ENCODE peak calls at places on chromosomes 6 and 20, in eight cellular contexts. M is HepG2, P is stomach, W is transverse colon, F is K562, K is breast epithelium, S is HCT116, D is H1. Y is an unnamed sample.

GRCh38 chr6:13349811-13350506 is 21.6 kb upstream of the TBC1D7 start:
- DNase-seq in M (no peak), P (no peak), W (no peak), F (no peak), K (no peak), S (no peak), D (no peak), Y (no peak)

GRCh38 chr20:41355598-41356203 is 10.9 kb downstream of the EMILIN3 start:
- DNase-seq in M (no peak), P (no peak), W (no peak), F (no peak), K (no peak), S (no peak), D (no peak), Y (no peak)

GRCh38 chr20:7856756-7857155 is 83.5 kb downstream of the HAO1 start:
- DNase-seq in M (no peak), P (no peak), W (no peak), F (no peak), K (no peak), S (no peak), D (no peak), Y (no peak)

GRCh38 chr20:1856419-1856818 is 38.8 kb upstream of the SIRPA start:
- DNase-seq in M (no peak), P (no peak), W (no peak), F (no peak), K (no peak), S (no peak), D (no peak), Y (no peak)

GRCh38 chr6:156582509-156582992 is 194.6 kb upstream of the ARID1B start:
- DNase-seq in M (no peak), P (no peak), W (peak), F (no peak), K (no peak), S (no peak), D (no peak), Y (no peak)

GRCh38 chr20:380763-381580 is 412 bp downstream of the TRIB3 start:
- DNase-seq in M (peak), P (peak), W (peak), F (peak), K (no peak), S (peak), D (peak), Y (peak)

GRCh38 chr20:54194724-54195438 is 13.0 kb upstream of the PFDN4 start:
- DNase-seq in M (peak), P (no peak), W (no peak), F (no peak), K (no peak), S (no peak), D (no peak), Y (no peak)

GRCh38 chr6:112305795-112306194 is 41.3 kb upstream of the RFPL4B start:
- DNase-seq in M (no peak), P (no peak), W (no peak), F (no peak), K (no peak), S (no peak), D (no peak), Y (no peak)

GRCh38 chr6:25312034-25312620 is 33.0 kb downstream of the CARMIL1 start:
- DNase-seq in M (no peak), P (no peak), W (no peak), F (no peak), K (no peak), S (no peak), D (no peak), Y (no peak)

GRCh38 chr20:44207066-44207723 is 3.4 kb downstream of the OSER1 start:
- DNase-seq in M (no peak), P (no peak), W (no peak), F (no peak), K (no peak), S (no peak), D (no peak), Y (no peak)

GRCh38 chr6:151109361-151109760 is 130.4 kb upstream of the AKAP12 start:
- DNase-seq in M (no peak), P (no peak), W (no peak), F (no peak), K (no peak), S (no peak), D (no peak), Y (no peak)

GRCh38 chr6:71486466-71486865 is 197.9 kb downstream of the OGFRL1 start:
- DNase-seq in M (no peak), P (no peak), W (no peak), F (no peak), K (no peak), S (no peak), D (no peak), Y (no peak)

GRCh38 chr20:59972037-59972801 is 14.0 kb downstream of the CDH26 start:
- DNase-seq in M (no peak), P (no peak), W (no peak), F (no peak), K (no peak), S (no peak), D (no peak), Y (no peak)

GRCh38 chr6:74001091-74001490 is 305.1 kb downstream of the CD109 start:
- DNase-seq in M (no peak), P (no peak), W (no peak), F (no peak), K (no peak), S (no peak), D (no peak), Y (no peak)

GRCh38 chr6:70811788-70812187 is 144.1 kb downstream of the SMAP1 start:
- DNase-seq in M (no peak), P (no peak), W (no peak), F (no peak), K (no peak), S (no peak), D (no peak), Y (no peak)

GRCh38 chr20:19802099-19802491 is 44.0 kb downstream of the RIN2 start:
- DNase-seq in M (no peak), P (no peak), W (no peak), F (no peak), K (no peak), S (no peak), D (no peak), Y (peak)

GRCh38 chr6:134177236-134177635 is 124.8 kb upstream of the SLC2A12 start:
- DNase-seq in M (no peak), P (no peak), W (no peak), F (no peak), K (no peak), S (no peak), D (no peak), Y (no peak)

GRCh38 chr6:90764001-90764400 is 177.1 kb upstream of the MAP3K7 start:
- DNase-seq in M (no peak), P (no peak), W (no peak), F (no peak), K (no peak), S (no peak), D (no peak), Y (no peak)

GRCh38 chr6:107673076-107673494 is 151.0 kb downstream of the SCML4 start:
- DNase-seq in M (no peak), P (no peak), W (no peak), F (no peak), K (no peak), S (no peak), D (no peak), Y (no peak)

GRCh38 chr6:127299522-127300240 is 33.0 kb downstream of the RNF146 start:
- DNase-seq in M (no peak), P (no peak), W (no peak), F (no peak), K (no peak), S (no peak), D (no peak), Y (no peak)

GRCh38 chr6:157060440-157060949 is 262.8 kb downstream of the TMEM242 start:
- DNase-seq in M (no peak), P (no peak), W (no peak), F (no peak), K (no peak), S (no peak), D (no peak), Y (no peak)

GRCh38 chr6:90397929-90398674 is 101.5 kb upstream of the BACH2 start:
- DNase-seq in M (no peak), P (no peak), W (no peak), F (no peak), K (no peak), S (no peak), D (no peak), Y (no peak)

GRCh38 chr6:169051371-169051770 is 202.3 kb downstream of the THBS2 start:
- DNase-seq in M (no peak), P (no peak), W (no peak), F (no peak), K (no peak), S (no peak), D (no peak), Y (no peak)

GRCh38 chr6:111157412-111157811 is 70.1 kb downstream of the SLC16A10 start:
- DNase-seq in M (no peak), P (no peak), W (no peak), F (no peak), K (no peak), S (no peak), D (no peak), Y (no peak)

GRCh38 chr6:50091641-50092040 is 41.9 kb upstream of the DEFB112 start:
- DNase-seq in M (peak), P (no peak), W (no peak), F (no peak), K (no peak), S (no peak), D (no peak), Y (no peak)

GRCh38 chr20:33663161-33664084 is 1.3 kb downstream of the C20orf144 start:
- DNase-seq in M (peak), P (peak), W (peak), F (peak), K (peak), S (no peak), D (peak), Y (peak)

GRCh38 chr6:484729-485111 is 93.2 kb downstream of the IRF4 start:
- DNase-seq in M (no peak), P (no peak), W (no peak), F (no peak), K (no peak), S (no peak), D (no peak), Y (no peak)

GRCh38 chr6:148524509-148524908 is 181.9 kb downstream of the SASH1 start:
- DNase-seq in M (no peak), P (no peak), W (no peak), F (no peak), K (no peak), S (no peak), D (no peak), Y (no peak)

GRCh38 chr6:56713285-56713684 is 70.6 kb upstream of the DST start:
- DNase-seq in M (peak), P (peak), W (peak), F (no peak), K (no peak), S (peak), D (no peak), Y (peak)

GRCh38 chr6:32060966-32061655 is 22.9 kb downstream of the CYP21A2 start:
- DNase-seq in M (no peak), P (no peak), W (no peak), F (peak), K (no peak), S (no peak), D (no peak), Y (no peak)

GRCh38 chr20:23034721-23035671 is at the start of gene SSTR4:
- DNase-seq in M (no peak), P (no peak), W (no peak), F (no peak), K (no peak), S (no peak), D (peak), Y (no peak)

DNA sequence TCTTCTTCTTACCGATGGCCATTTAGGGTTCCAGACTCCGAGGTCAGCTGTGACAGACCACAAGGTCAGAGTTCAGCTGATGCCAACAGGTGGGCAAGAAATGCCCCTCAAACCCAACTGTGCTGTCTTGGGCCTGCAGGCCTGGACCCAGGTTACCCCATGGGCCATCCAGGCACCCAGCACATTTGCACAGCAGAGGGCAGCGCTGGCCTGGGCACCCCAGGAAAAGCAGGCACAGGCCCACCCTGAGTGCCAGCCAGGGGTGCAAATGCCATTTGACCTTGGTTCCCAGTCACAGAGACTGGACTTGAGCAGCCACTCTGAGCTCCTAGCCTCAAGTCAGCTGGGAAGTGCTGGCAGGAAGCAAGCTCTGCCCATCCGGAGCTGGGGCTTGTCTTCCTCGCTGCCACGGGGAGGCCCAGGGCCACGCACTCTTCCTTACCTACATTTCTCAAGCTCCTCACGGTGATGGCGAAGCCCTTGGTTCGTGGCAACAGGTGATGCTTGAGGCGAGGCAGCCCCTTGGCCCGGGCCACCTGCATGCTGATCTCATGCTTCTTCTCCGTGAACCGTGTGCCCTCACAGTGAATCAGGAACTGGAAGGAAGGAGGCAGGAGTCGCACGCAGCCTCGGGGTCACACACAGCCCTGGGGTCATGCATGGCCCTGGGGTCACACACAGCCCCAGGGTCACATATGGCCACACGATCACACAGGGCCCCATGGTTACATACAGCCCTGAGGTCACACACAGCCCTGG is 120.8 kb downstream of the AGPAT4 start:
- DNase-seq in M (no peak), P (no peak), W (no peak), F (no peak), K (no peak), S (no peak), D (no peak), Y (peak)
- TF ChIP-seq CTCF in M (peak), P (no peak), W (no peak), F (peak), K (no peak), S (peak), D (peak), Y (no peak)

DNA sequence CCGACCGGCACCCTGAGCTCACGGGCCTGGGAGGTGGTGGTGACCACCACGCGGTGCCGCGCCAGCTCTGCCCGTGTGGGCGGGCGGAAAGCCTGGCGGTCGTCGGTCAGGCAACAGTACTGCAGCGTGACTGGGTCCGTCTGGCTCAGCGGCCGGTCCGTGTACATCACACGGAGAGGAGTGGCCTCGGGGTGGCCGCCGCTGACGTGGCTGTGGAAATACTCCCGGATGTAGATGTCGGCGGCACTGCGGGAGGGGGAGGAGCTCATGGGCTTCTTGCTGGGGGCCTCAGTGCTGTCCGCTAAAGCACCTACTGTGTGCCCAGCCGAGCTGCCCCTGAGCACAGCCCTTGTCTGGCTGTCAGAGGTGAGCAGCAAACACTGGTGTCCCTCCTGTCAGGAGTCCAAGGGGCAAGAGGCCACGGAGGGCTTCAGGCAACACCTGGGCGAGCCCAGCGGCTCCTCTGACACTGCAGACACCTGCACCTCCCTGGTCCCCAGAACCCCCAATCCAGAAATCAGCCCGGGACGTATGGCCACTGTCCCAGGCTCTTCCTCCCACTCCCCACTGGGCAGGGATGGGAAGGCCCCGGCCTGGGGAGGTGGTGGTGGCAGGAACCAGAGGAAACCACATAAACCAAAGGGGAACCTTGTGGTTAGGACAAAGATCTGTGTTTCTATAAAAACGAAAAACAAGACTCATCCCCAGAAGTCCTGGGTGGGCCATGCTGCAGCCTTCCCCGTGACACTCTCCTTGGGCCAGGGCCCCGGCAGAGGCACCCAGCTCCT is 6.5 kb downstream of the HELZ2 start:
- DNase-seq in M (no peak), P (peak), W (peak), F (no peak), K (no peak), S (no peak), D (no peak), Y (no peak)
- TF ChIP-seq POLR2A in M (no peak), P (no peak), W (no peak), F (no peak), K (no peak), S (no peak), D (no peak), Y (no peak)

GRCh38 chr20:48829940-48830339 is 2.1 kb upstream of the PREX1 start:
- DNase-seq in M (no peak), P (no peak), W (no peak), F (no peak), K (no peak), S (no peak), D (no peak), Y (no peak)

GRCh38 chr20:48826883-48827771 is 672 bp downstream of the PREX1 start:
- DNase-seq in M (no peak), P (peak), W (peak), F (no peak), K (no peak), S (no peak), D (peak), Y (no peak)

GRCh38 chr20:48826064-48826463 is 1.7 kb downstream of the PREX1 start:
- DNase-seq in M (no peak), P (no peak), W (no peak), F (no peak), K (no peak), S (no peak), D (peak), Y (no peak)

GRCh38 chr20:48828734-48829460 is 1.1 kb upstream of the PREX1 start:
- DNase-seq in M (no peak), P (no peak), W (no peak), F (peak), K (no peak), S (no peak), D (no peak), Y (no peak)

GRCh38 chr20:48827880-48828733 is at the start of gene PREX1:
- DNase-seq in M (no peak), P (peak), W (peak), F (peak), K (peak), S (no peak), D (peak), Y (peak)
- TF ChIP-seq POLR2AphosphoS5 in M (no peak), P (no peak), W (no peak), F (no peak), K (no peak), S (no peak), D (no peak), Y (no peak)

GRCh38 chr6:43001843-43002242 is 11.9 kb downstream of the MEA1 start:
- DNase-seq in M (no peak), P (no peak), W (no peak), F (no peak), K (no peak), S (no peak), D (no peak), Y (no peak)

GRCh38 chr6:42993445-42993844 is 9.1 kb downstream of the PPP2R5D start:
- DNase-seq in M (no peak), P (no peak), W (no peak), F (no peak), K (no peak), S (no peak), D (no peak), Y (no peak)

GRCh38 chr6:42996513-42996912 is 12.1 kb downstream of the PPP2R5D start:
- DNase-seq in M (no peak), P (no peak), W (no peak), F (no peak), K (no peak), S (no peak), D (no peak), Y (no peak)
- TF ChIP-seq CTCF in M (no peak), P (no peak), W (no peak), F (no peak), K (no peak), S (no peak), D (no peak), Y (no peak)

DNA sequence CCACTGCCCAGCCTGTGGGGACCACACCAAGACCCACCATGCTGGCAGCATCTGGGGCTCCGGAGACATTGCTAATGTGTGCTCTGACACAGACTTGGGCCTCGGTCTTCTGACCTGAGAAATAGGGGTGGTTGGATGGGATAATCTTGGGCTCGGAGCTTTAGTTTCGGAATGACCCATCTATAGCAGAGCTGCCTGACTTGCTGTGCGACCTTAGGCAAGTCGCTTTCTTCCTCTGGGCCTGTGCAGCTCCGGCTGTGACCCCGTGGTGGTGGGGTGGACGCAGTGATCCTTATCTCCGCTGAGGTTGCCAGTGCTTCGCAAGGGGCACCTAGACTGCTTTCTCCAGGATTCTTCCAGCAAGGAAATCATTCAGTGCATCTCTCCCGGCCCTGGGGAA is 43.7 kb downstream of the CEBPB start:
- DNase-seq in M (no peak), P (no peak), W (no peak), F (no peak), K (no peak), S (no peak), D (no peak), Y (no peak)
- TF ChIP-seq POLR2A in M (no peak), P (no peak), W (no peak), F (no peak), K (no peak), S (no peak), D (no peak), Y (no peak)

GRCh38 chr20:4638826-4639225 is 82.9 kb upstream of the PRND start:
- DNase-seq in M (no peak), P (no peak), W (no peak), F (no peak), K (no peak), S (no peak), D (no peak), Y (no peak)

GRCh38 chr20:4633379-4633778 is 88.3 kb upstream of the PRND start:
- DNase-seq in M (no peak), P (no peak), W (no peak), F (no peak), K (no peak), S (no peak), D (no peak), Y (no peak)

GRCh38 chr20:4637081-4637797 is 84.5 kb upstream of the PRND start:
- DNase-seq in M (no peak), P (no peak), W (no peak), F (no peak), K (no peak), S (no peak), D (no peak), Y (no peak)

DNA sequence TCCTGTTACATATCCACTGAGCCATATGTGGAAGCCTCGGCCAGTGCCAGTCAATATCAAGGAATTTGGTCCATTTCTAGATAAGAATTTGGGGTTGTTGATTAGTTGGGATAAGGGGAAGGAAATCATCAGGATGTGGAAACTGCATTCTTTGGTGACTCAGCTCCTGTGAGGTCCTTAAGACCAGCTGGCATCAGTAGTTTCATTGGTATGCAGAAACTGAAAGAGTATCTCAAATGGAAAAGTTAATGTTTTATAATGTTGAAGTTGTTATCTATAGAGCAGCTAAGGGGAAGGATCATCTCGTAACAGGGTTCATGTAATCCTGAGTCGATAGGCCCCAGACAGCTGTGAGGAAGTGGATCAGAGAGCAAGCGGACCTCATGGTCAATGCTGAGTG is 87.9 kb upstream of the PRND start:
- DNase-seq in M (no peak), P (no peak), W (no peak), F (no peak), K (no peak), S (no peak), D (no peak), Y (no peak)
- TF ChIP-seq POLR2AphosphoS5 in M (no peak), P (no peak), W (no peak), F (no peak), K (no peak), S (no peak), D (no peak), Y (no peak)

Y was measured in sigmoid colon.